ENCODE peak calls at places on chromosomes 1 and 21, in five cellular contexts. V, X, H, W and O are unnamed samples.

GRCh38 chr1:243628476-243628907 is 221.6 kb downstream of the AKT3 start:
- DNase-seq in V (no peak), X (no peak), H (no peak), W (no peak), O (no peak)

GRCh38 chr1:10834770-10835412 is 38.4 kb upstream of the CASZ1 start:
- DNase-seq in V (no peak), X (no peak), H (no peak), W (no peak), O (no peak)

GRCh38 chr1:12469990-12470389 is 148.0 kb downstream of the DHRS3 start:
- DNase-seq in V (no peak), X (no peak), H (no peak), W (no peak), O (no peak)

GRCh38 chr1:31763671-31764306 is 351 bp downstream of the ADGRB2 start:
- DNase-seq in V (no peak), X (no peak), H (no peak), W (peak), O (no peak)

GRCh38 chr21:33985117-33986050 is 69.8 kb upstream of the ATP5PO start:
- DNase-seq in V (no peak), X (no peak), H (no peak), W (no peak), O (no peak)

GRCh38 chr1:44212355-44213221 is 683 bp upstream of the DMAP1 start:
- DNase-seq in V (no peak), X (no peak), H (no peak), W (no peak), O (no peak)

GRCh38 chr1:223827193-223827663 is 18.5 kb downstream of the TP53BP2 start:
- DNase-seq in V (no peak), X (no peak), H (no peak), W (no peak), O (no peak)

GRCh38 chr21:31354604-31355443 is 10.8 kb upstream of the TIAM1 start:
- DNase-seq in V (no peak), X (no peak), H (no peak), W (peak), O (peak)

GRCh38 chr1:94022471-94023189 is 98.3 kb downstream of the ABCA4 start:
- DNase-seq in V (no peak), X (no peak), H (no peak), W (no peak), O (no peak)

GRCh38 chr1:1387098-1388077 is 11.7 kb downstream of the CCNL2 start:
- DNase-seq in V (no peak), X (no peak), H (no peak), W (no peak), O (no peak)

GRCh38 chr1:1391225-1391624 is 7.9 kb downstream of the CCNL2 start:
- DNase-seq in V (no peak), X (no peak), H (no peak), W (no peak), O (no peak)

GRCh38 chr1:1390675-1391074 is 8.5 kb downstream of the CCNL2 start:
- DNase-seq in V (no peak), X (no peak), H (no peak), W (no peak), O (no peak)

GRCh38 chr1:1385931-1386330 is 10.9 kb upstream of the AURKAIP1 start:
- DNase-seq in V (no peak), X (no peak), H (no peak), W (no peak), O (no peak)

DNA sequence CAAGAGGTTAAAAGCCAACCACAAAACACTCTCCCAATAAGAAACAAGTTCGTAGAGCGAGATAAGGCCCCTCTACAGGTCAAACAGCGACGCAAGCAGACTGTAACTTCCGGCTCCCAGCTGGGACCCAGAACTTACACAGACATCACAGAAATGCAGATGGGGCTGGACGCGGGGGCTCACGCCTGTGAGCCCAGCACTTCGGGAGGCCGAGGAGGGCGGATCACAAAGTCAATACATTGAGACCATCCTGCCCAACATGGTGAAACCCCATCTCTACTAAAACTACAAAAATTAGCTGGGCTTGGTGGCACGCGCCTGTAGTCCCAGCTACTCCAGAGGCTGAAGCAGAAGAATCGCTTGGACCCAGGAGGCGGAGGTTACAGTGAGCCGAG is 11.1 kb downstream of the CCNL2 start:
- DNase-seq in V (no peak), X (no peak), H (no peak), W (no peak), O (no peak)
- H3K27ac ChIP-seq in V (no peak), X (no peak), H (no peak), W (no peak), O (no peak)

GRCh38 chr1:153968400-153968799 is 698 bp downstream of the CREB3L4 start:
- DNase-seq in V (no peak), X (no peak), H (no peak), W (no peak), O (no peak)
- TF ChIP-seq CTCF in V (no peak), X (no peak), H (no peak), W (no peak), O (no peak)

DNA sequence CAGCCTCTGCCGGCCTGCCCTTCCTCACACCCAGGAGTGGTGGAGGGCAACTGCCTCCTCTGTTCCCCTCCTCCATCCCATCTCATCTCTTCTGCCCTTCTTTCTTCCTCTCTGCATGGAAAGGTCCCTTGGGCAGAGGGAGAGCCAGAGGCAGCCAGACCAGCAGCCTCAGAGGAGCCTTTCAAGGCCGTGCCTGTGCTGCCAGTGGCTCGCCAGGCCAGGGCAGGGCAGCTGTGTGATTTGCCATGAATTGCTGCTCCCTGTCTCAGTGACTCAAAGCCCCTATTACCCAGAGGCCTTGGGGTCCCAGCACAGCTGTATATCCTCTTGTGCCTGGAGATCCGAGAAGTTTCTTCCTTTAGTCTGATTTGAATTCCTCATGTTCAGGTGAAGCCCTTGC is 21.9 kb downstream of the TMCC2 start:
- DNase-seq in V (no peak), X (no peak), H (no peak), W (no peak), O (no peak)
- H3K4me3 ChIP-seq in V (no peak), X (no peak), H (no peak), W (no peak), O (no peak)

DNA sequence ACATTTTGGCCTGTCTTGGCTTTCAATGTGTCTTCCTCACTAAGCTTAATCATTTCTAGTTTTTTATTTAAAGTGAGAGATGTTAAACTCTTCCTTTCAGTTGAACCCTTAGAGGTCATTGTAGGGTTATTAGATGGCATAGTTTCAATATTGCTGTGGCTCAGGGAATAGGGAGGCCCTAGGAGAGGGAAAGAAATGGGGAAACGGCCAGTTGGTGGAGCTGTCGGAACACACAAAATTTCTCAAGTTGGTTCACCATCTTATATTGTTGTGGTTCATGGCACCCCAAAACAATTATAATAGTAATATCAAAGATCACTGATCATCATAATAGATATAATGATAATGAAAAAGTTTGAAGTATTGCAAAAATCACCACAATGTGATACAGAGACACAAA is 31.4 kb upstream of the KAZN start:
- DNase-seq in V (no peak), X (no peak), H (no peak), W (peak), O (no peak)
- H3K27ac ChIP-seq in V (no peak), X (no peak), H (no peak), W (no peak), O (no peak)

GRCh38 chr21:28742527-28742926 is 250.2 kb downstream of the LTN1 start:
- DNase-seq in V (no peak), X (no peak), H (no peak), W (no peak), O (no peak)
- TF ChIP-seq CTCF in V (no peak), X (peak), H (no peak), W (no peak), O (peak)

GRCh38 chr1:83994111-83994510 is 4.8 kb downstream of the TTLL7 start:
- DNase-seq in V (no peak), X (no peak), H (no peak), W (no peak), O (no peak)
- H3K4me3 ChIP-seq in V (no peak), X (no peak), H (no peak), W (no peak), O (no peak)

GRCh38 chr1:55107989-55108388 is 68.6 kb downstream of the PCSK9 start:
- DNase-seq in V (no peak), X (no peak), H (no peak), W (no peak), O (no peak)
- H3K27ac ChIP-seq in V (no peak), X (no peak), H (no peak), W (no peak), O (no peak)

GRCh38 chr21:18840239-18840638 is 436.7 kb upstream of the TMPRSS15 start:
- DNase-seq in V (no peak), X (no peak), H (no peak), W (peak), O (no peak)
- TF ChIP-seq CTCF in V (peak), X (no peak), H (no peak), W (peak), O (peak)